ENCODE peak calls at places on chromosomes 11 and 22, in nine cellular contexts. X, O, H, B, Z, Y, S, W and V are unnamed samples.

GRCh38 chr11:66070604-66071325 is 693 bp downstream of the PACS1 start:
- DNase-seq in X (peak; percentile 50), O (no peak), H (no peak), B (no peak), Z (peak; percentile 44), Y (peak; percentile 52), S (no peak), W (no peak), V (peak; percentile 39)

GRCh38 chr22:17063372-17064106 is 21.3 kb upstream of the IL17RA start:
- DNase-seq in X (peak; percentile 82), O (no peak), H (no peak), B (no peak), Z (no peak), Y (peak; percentile 95), S (no peak), W (no peak), V (peak; percentile 22)

GRCh38 chr11:62539238-62539925 is 7.2 kb downstream of the AHNAK start:
- DNase-seq in X (peak; percentile 90), O (no peak), H (peak; percentile 62), B (peak; percentile 67), Z (no peak), Y (peak; percentile 65), S (peak; percentile 37), W (no peak), V (peak; percentile 84)

GRCh38 chr11:73273246-73273890 is 1.2 kb downstream of the P2RY6 start:
- DNase-seq in X (no peak), O (no peak), H (no peak), B (no peak), Z (no peak), Y (no peak), S (no peak), W (no peak), V (no peak)

GRCh38 chr11:64744544-64745218 is 739 bp upstream of the RASGRP2 start:
- DNase-seq in X (no peak), O (peak; percentile 64), H (no peak), B (no peak), Z (no peak), Y (no peak), S (peak; percentile 45), W (no peak), V (no peak)

GRCh38 chr11:65041206-65042035 is at the start of gene SAC3D1:
- DNase-seq in X (no peak), O (no peak), H (peak; percentile 14), B (no peak), Z (no peak), Y (peak; percentile 78), S (no peak), W (peak; percentile 12), V (no peak)

GRCh38 chr11:3058753-3059664 is 1.8 kb upstream of the CARS1 start:
- DNase-seq in X (peak; percentile 78), O (peak; percentile 50), H (peak; percentile 84), B (peak; percentile 72), Z (peak; percentile 71), Y (peak; percentile 66), S (no peak), W (no peak), V (peak; percentile 90)

GRCh38 chr11:68825603-68826002 is 16.1 kb downstream of the CPT1A start:
- DNase-seq in X (no peak), O (no peak), H (no peak), B (no peak), Z (peak; percentile 70), Y (peak; percentile 78), S (peak; percentile 39), W (no peak), V (no peak)

GRCh38 chr22:43946391-43946680 is 8.9 kb upstream of the SAMM50 start:
- DNase-seq in X (peak; percentile 5), O (peak; percentile 38), H (no peak), B (no peak), Z (no peak), Y (no peak), S (no peak), W (no peak), V (peak; percentile 53)